ENCODE peak calls at places on chromosomes 5 and 9, in six cellular contexts. N is astrocyte, V is DND-41, G is MM.1S, I is OCI-LY7, P is hepatocyte. L is an unnamed sample. For H3K36me3, the result is how much of the 10 kb centered on the place peaks cover.

GRCh38 chr9:112757300-112757883 is 6.8 kb downstream of the SNX30 start:
- DNase-seq in G (no peak), N (no peak), V (no peak), I (no peak), P (no peak), L (no peak)

GRCh38 chr9:117377046-117377445 is 37.8 kb downstream of the ASTN2 start:
- DNase-seq in I (no peak), P (no peak), N (no peak), G (no peak), V (no peak), L (no peak)

GRCh38 chr9:129726322-129727160 is 26.3 kb downstream of the PTGES start:
- DNase-seq in P (peak), V (peak), G (peak), N (peak), I (peak), L (peak)

GRCh38 chr9:119907056-119907455 is 537.8 kb upstream of the BRINP1 start:
- DNase-seq in I (no peak), G (no peak), N (no peak), P (no peak), V (no peak), L (no peak)

GRCh38 chr5:138336952-138337684 is 948 bp upstream of the FAM53C start:
- DNase-seq in I (no peak), V (no peak), N (no peak), G (no peak), P (peak), L (no peak)

GRCh38 chr9:87276851-87277251 is 220.8 kb upstream of the DAPK1 start:
- DNase-seq in P (no peak), I (no peak), V (no peak), G (peak), N (peak), L (no peak)

GRCh38 chr9:69420611-69421270 is 95.7 kb downstream of the ENTREP1 start:
- DNase-seq in I (no peak), V (no peak), N (no peak), P (no peak), G (no peak), L (no peak)

GRCh38 chr9:131394464-131395026 is 659 bp downstream of the PRRC2B start:
- DNase-seq in I (peak), P (peak), V (peak), G (peak), N (no peak), L (peak)

GRCh38 chr5:73981696-73982095 is 355.7 kb downstream of the ARHGEF28 start:
- DNase-seq in N (no peak), V (no peak), I (no peak), G (no peak), P (no peak), L (no peak)

GRCh38 chr5:2101685-2102084 is 219.0 kb upstream of the IRX4 start:
- DNase-seq in V (no peak), G (no peak), I (no peak), N (no peak), P (no peak), L (no peak)

GRCh38 chr9:81526587-81526986 is 162.8 kb downstream of the TLE1 start:
- DNase-seq in V (no peak), I (no peak), N (peak), G (no peak), P (no peak), L (no peak)

GRCh38 chr5:95859327-95860060 is 37.0 kb upstream of the GLRX start:
- DNase-seq in N (no peak), I (no peak), P (peak), V (no peak), G (no peak), L (no peak)

GRCh38 chr5:58294598-58295298 is 165.1 kb downstream of the PLK2 start:
- DNase-seq in I (no peak), N (peak), G (no peak), P (no peak), V (no peak), L (no peak)

GRCh38 chr5:40080191-40080590 is 599.5 kb upstream of the PTGER4 start:
- DNase-seq in P (no peak), I (no peak), N (no peak), V (no peak), G (no peak), L (no peak)

GRCh38 chr5:65854931-65855330 is 71.4 kb upstream of the ERBIN start:
- DNase-seq in I (no peak), P (no peak), V (no peak), G (no peak), N (no peak), L (no peak)

GRCh38 chr5:138491284-138491648 is 26.0 kb downstream of the EGR1 start:
- DNase-seq in V (no peak), P (no peak), I (no peak), N (no peak), G (no peak), L (no peak)

GRCh38 chr5:15044521-15044920 is 172.9 kb upstream of the ANKH start:
- DNase-seq in V (no peak), P (no peak), N (no peak), G (no peak), I (no peak), L (no peak)

GRCh38 chr9:120750421-120750820 is 36.2 kb upstream of the MEGF9 start:
- DNase-seq in G (no peak), N (no peak), P (no peak), I (no peak), V (no peak), L (no peak)

GRCh38 chr9:107214915-107215314 is 68.2 kb upstream of the RAD23B start:
- DNase-seq in P (no peak), V (no peak), N (peak), I (no peak), G (no peak), L (peak)

GRCh38 chr5:159031513-159031912 is 68.2 kb downstream of the EBF1 start:
- DNase-seq in I (no peak), V (no peak), N (peak), P (no peak), G (no peak), L (no peak)

GRCh38 chr9:125145425-125145824 is 2.1 kb upstream of the SCAI start:
- DNase-seq in I (no peak), V (no peak), P (no peak), N (no peak), G (no peak), L (no peak)

DNA sequence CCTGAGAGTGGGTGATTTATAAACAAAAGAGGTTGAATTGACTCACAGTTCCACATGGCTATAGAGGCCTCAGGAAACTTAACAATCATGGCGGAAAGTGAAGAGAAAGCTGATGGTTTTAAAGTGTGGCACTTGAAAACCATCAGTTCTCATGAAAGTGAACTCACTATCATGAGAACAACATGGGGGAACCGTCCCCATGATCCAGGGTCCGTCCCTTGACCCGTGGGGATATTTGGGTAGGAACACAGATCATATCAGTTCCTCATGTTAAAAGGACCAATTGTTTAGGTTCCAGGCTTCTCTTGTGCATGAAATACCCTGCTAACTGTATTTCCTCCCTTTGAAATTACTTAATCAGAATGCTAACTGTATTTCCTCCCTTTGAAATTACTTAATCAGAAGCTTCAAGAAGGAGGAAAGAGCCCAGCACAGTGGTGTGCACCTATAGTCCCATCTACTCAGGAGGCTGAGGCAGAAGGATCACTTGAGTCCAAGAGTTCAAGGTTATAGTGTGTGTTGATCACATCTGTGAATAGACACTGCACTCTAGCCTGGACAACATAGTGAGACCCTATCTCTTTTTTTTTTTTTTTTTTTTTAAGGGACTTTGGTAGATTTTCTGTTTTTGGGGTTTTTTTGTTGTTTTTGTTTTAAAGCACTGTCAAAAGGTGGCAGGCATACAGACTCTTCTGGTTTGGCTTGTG is 24.8 kb downstream of the TTC1 start:
- DNase-seq in P (no peak), I (no peak), V (no peak), N (no peak), G (no peak), L (no peak)
- H3K36me3 ChIP-seq in P (under half), I (half or more), V (half or more), N (under half), G (under half), L (under half)

GRCh38 chr9:6459718-6460117 is 46.7 kb downstream of the UHRF2 start:
- DNase-seq in I (no peak), V (no peak), G (no peak), N (no peak), P (no peak), L (no peak)

GRCh38 chr9:6467006-6467625 is 54.1 kb downstream of the UHRF2 start:
- DNase-seq in G (no peak), N (no peak), I (no peak), V (no peak), P (no peak), L (no peak)

GRCh38 chr9:6460189-6460768 is 47.3 kb downstream of the UHRF2 start:
- DNase-seq in I (no peak), G (no peak), V (no peak), P (no peak), N (no peak), L (no peak)

DNA sequence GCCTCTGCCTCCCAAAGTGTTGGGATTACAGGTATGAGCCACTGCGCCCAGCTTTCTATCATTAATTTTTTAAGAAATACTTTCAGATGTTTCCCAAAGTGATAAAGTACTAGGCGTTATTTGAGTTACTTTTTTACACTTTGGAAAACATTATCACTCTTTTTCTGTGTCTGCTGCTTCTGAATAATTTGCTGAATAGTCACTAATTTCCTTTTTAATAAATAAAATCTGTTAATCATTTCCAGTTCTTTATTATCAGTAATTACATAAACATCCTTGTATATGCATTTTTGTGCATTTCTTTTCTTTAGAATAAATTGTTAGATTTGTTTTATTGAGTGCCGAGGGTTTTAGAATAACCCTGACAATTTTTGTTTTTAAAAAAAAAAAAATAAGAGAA is 48.6 kb downstream of the UHRF2 start:
- DNase-seq in N (no peak), V (no peak), I (no peak), P (no peak), G (no peak), L (no peak)
- H3K4me2 ChIP-seq in N (no peak), V (no peak), I (no peak), P (no peak), G (no peak), L (no peak)

GRCh38 chr5:132853790-132854189 is 12.5 kb downstream of the GDF9 start:
- DNase-seq in N (no peak), I (no peak), P (no peak), V (no peak), G (no peak), L (no peak)

GRCh38 chr5:132859889-132860437 is 6.3 kb downstream of the GDF9 start:
- DNase-seq in P (no peak), N (no peak), I (no peak), V (no peak), G (no peak), L (no peak)

GRCh38 chr5:132854301-132854700 is 12.0 kb downstream of the GDF9 start:
- DNase-seq in V (no peak), P (no peak), G (no peak), N (peak), I (no peak), L (no peak)

GRCh38 chr5:132853323-132853722 is 12.9 kb downstream of the GDF9 start:
- DNase-seq in V (no peak), I (no peak), G (no peak), N (no peak), P (no peak), L (no peak)

GRCh38 chr5:132856011-132856410 is 10.3 kb downstream of the GDF9 start:
- DNase-seq in I (no peak), V (no peak), N (no peak), G (no peak), P (no peak), L (no peak)
- H3K36me3 ChIP-seq in I (under half), V (under half), N (under half), G (under half), P (under half), L (under half)

GRCh38 chr5:32163785-32164184 is 10.3 kb downstream of the GOLPH3 start:
- DNase-seq in N (no peak), V (no peak), P (no peak), I (no peak), G (peak), L (no peak)
- H3K4me2 ChIP-seq in N (no peak), V (no peak), P (no peak), I (peak), G (peak), L (peak)

DNA sequence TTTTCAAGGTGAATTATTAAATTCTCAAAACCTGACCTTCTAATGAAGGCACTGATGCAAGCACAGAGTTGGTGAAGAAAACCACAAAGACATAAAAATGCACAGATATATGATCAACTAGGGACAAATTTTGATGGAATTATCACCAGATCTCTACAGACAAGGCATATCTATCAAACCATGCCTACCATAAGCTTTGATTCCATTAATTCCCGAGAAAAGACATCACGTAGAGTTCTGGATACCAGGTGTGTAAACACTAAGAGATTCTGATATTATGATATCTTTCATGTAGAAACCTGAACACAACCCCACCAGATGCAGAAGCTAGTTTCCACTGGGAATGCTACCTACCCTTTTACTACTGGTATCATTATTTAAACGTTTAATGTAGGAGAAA is 140.6 kb downstream of the SLF1 start:
- DNase-seq in P (no peak), V (no peak), I (no peak), N (no peak), G (no peak), L (no peak)
- H3K36me3 ChIP-seq in P (under half), V (under half), I (under half), N (under half), G (under half), L (under half)

GRCh38 chr9:128684065-128684324 is 5.0 kb upstream of the SET start:
- DNase-seq in V (no peak), G (no peak), P (no peak), I (no peak), N (no peak), L (no peak)
- H3K4me2 ChIP-seq in V (peak), G (peak), P (peak), I (peak), N (peak), L (peak)

DNA sequence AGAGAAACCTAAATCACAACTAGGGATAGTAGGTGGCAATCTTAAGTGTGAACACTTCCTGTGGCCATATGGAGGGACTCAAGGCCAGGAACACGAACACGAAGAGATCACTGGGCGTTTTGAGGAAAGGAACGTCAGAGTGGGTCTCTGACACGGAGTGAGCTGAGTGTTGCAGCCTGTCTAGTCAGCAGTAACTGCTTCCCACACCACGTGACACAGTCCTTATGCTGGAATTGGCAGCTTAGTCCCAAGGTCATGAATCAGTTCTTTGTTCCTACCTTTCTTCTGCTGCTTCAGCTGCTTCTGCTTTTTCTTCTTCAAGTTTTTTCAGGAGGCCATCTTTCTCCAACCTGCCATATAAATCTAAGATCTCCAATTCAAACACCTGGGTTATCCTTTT is 18.2 kb downstream of the SPACA9 start:
- DNase-seq in N (no peak), G (no peak), I (no peak), V (no peak), P (no peak), L (no peak)
- H3K36me3 ChIP-seq in N (under half), G (under half), I (half or more), V (half or more), P (under half), L (under half)

GRCh38 chr5:172833691-172834569 is at the start of gene ERGIC1:
- DNase-seq in V (peak), I (peak), G (peak), P (peak), N (peak), L (peak)

GRCh38 chr5:172837640-172838039 is 3.6 kb downstream of the ERGIC1 start:
- DNase-seq in P (peak), N (no peak), G (peak), I (peak), V (peak), L (no peak)

GRCh38 chr5:172834570-172835245 is 657 bp downstream of the ERGIC1 start:
- DNase-seq in N (no peak), I (peak), P (peak), G (no peak), V (peak), L (peak)

GRCh38 chr5:172833372-172833690 is 720 bp upstream of the ERGIC1 start:
- DNase-seq in V (no peak), I (no peak), G (no peak), N (no peak), P (no peak), L (no peak)

GRCh38 chr5:172835246-172836030 is 1.4 kb downstream of the ERGIC1 start:
- DNase-seq in I (peak), P (no peak), V (no peak), G (peak), N (no peak), L (no peak)
- H3K4me2 ChIP-seq in I (peak), P (peak), V (peak), G (peak), N (peak), L (peak)

GRCh38 chr5:141665995-141666940 is 15.1 kb upstream of the FCHSD1 start:
- DNase-seq in P (no peak), G (no peak), N (no peak), I (no peak), V (no peak), L (no peak)

GRCh38 chr5:141662028-141662427 is 10.8 kb upstream of the FCHSD1 start:
- DNase-seq in I (no peak), P (no peak), N (no peak), G (no peak), V (no peak), L (peak)

GRCh38 chr5:141663506-141663905 is 12.3 kb upstream of the FCHSD1 start:
- DNase-seq in V (no peak), N (no peak), I (no peak), P (no peak), G (no peak), L (no peak)

GRCh38 chr5:141668601-141669265 is 13.3 kb downstream of the ARAP3 start:
- DNase-seq in I (no peak), V (no peak), G (no peak), P (no peak), N (peak), L (no peak)

GRCh38 chr5:141664733-141665461 is 13.7 kb upstream of the FCHSD1 start:
- DNase-seq in V (peak), I (peak), N (peak), P (peak), G (peak), L (peak)
- H3K36me3 ChIP-seq in V (under half), I (under half), N (under half), P (under half), G (under half), L (under half)